ENCODE peak calls at places on chromosomes 3 and 15, in five cellular contexts. One of them, this sample, is unnamed.

GRCh38 chr3:162302983-162303624 is 806.5 kb downstream of the OTOL1 start:
- DNase-seq in CD4-positive, alpha-beta T cell: no peak
- DNase-seq in astrocyte of the spinal cord: peak; percentile 32
- DNase-seq in T-helper 1 cell: no peak
- DNase-seq in fibroblast of mammary gland: peak; percentile 54
- DNase-seq in this sample: peak; percentile 43

GRCh38 chr3:193983846-193984245 is 152.1 kb upstream of the HES1 start:
- DNase-seq in CD4-positive, alpha-beta T cell: no peak
- DNase-seq in astrocyte of the spinal cord: no peak
- DNase-seq in T-helper 1 cell: no peak
- DNase-seq in fibroblast of mammary gland: no peak
- DNase-seq in this sample: no peak

GRCh38 chr3:171803044-171803443 is 7.2 kb downstream of the PLD1 start:
- DNase-seq in CD4-positive, alpha-beta T cell: no peak
- DNase-seq in astrocyte of the spinal cord: no peak
- DNase-seq in T-helper 1 cell: no peak
- DNase-seq in fibroblast of mammary gland: no peak
- DNase-seq in this sample: no peak

GRCh38 chr15:57746752-57747151 is 40.2 kb downstream of the POLR2M start:
- DNase-seq in CD4-positive, alpha-beta T cell: no peak
- DNase-seq in astrocyte of the spinal cord: no peak
- DNase-seq in T-helper 1 cell: no peak
- DNase-seq in fibroblast of mammary gland: no peak
- DNase-seq in this sample: no peak

GRCh38 chr15:62976301-62976842 is 66.2 kb upstream of the TPM1 start:
- DNase-seq in CD4-positive, alpha-beta T cell: no peak
- DNase-seq in astrocyte of the spinal cord: peak; percentile 22
- DNase-seq in T-helper 1 cell: no peak
- DNase-seq in fibroblast of mammary gland: peak; percentile 28
- DNase-seq in this sample: peak; percentile 32

GRCh38 chr3:148962513-148962912 is 28.8 kb upstream of the GYG1 start:
- DNase-seq in CD4-positive, alpha-beta T cell: no peak
- DNase-seq in astrocyte of the spinal cord: peak; percentile 80
- DNase-seq in T-helper 1 cell: no peak
- DNase-seq in fibroblast of mammary gland: peak; percentile 86
- DNase-seq in this sample: peak; percentile 81

GRCh38 chr3:70982274-70982673 is 601.3 kb downstream of the FOXP1 start:
- DNase-seq in CD4-positive, alpha-beta T cell: no peak
- DNase-seq in astrocyte of the spinal cord: no peak
- DNase-seq in T-helper 1 cell: no peak
- DNase-seq in fibroblast of mammary gland: peak; percentile 63
- DNase-seq in this sample: peak; percentile 51

GRCh38 chr3:128620268-128620691 is 30.3 kb downstream of the RPN1 start:
- DNase-seq in CD4-positive, alpha-beta T cell: no peak
- DNase-seq in astrocyte of the spinal cord: no peak
- DNase-seq in T-helper 1 cell: no peak
- DNase-seq in fibroblast of mammary gland: no peak
- DNase-seq in this sample: no peak

GRCh38 chr3:110174908-110175307 is 837.6 kb upstream of the DPPA4 start:
- DNase-seq in CD4-positive, alpha-beta T cell: no peak
- DNase-seq in astrocyte of the spinal cord: no peak
- DNase-seq in T-helper 1 cell: no peak
- DNase-seq in fibroblast of mammary gland: peak; percentile 10
- DNase-seq in this sample: no peak

GRCh38 chr3:32249184-32249782 is 10.8 kb downstream of the CMTM8 start:
- DNase-seq in CD4-positive, alpha-beta T cell: no peak
- DNase-seq in astrocyte of the spinal cord: peak; percentile 92
- DNase-seq in T-helper 1 cell: no peak
- DNase-seq in fibroblast of mammary gland: peak; percentile 96
- DNase-seq in this sample: peak; percentile 97

GRCh38 chr3:16866447-16867025 is 18.2 kb upstream of the PLCL2 start:
- DNase-seq in CD4-positive, alpha-beta T cell: no peak
- DNase-seq in astrocyte of the spinal cord: peak; percentile 63
- DNase-seq in T-helper 1 cell: no peak
- DNase-seq in fibroblast of mammary gland: peak; percentile 72
- DNase-seq in this sample: peak; percentile 75

GRCh38 chr3:21226086-21226485 is 524.9 kb downstream of the ZNF385D start:
- DNase-seq in CD4-positive, alpha-beta T cell: no peak
- DNase-seq in astrocyte of the spinal cord: no peak
- DNase-seq in T-helper 1 cell: no peak
- DNase-seq in fibroblast of mammary gland: no peak
- DNase-seq in this sample: no peak

GRCh38 chr3:76025561-76025960 is 240.2 kb upstream of the ZNF717 start:
- DNase-seq in CD4-positive, alpha-beta T cell: no peak
- DNase-seq in astrocyte of the spinal cord: no peak
- DNase-seq in T-helper 1 cell: no peak
- DNase-seq in fibroblast of mammary gland: no peak
- DNase-seq in this sample: no peak

GRCh38 chr15:68524753-68525584 is 53.8 kb upstream of the CORO2B start:
- DNase-seq in CD4-positive, alpha-beta T cell: no peak
- DNase-seq in astrocyte of the spinal cord: peak; percentile 88
- DNase-seq in T-helper 1 cell: no peak
- DNase-seq in fibroblast of mammary gland: peak; percentile 93
- DNase-seq in this sample: peak; percentile 74

GRCh38 chr15:76058714-76059319 is 968 bp upstream of the TMEM266 start:
- DNase-seq in CD4-positive, alpha-beta T cell: no peak
- DNase-seq in astrocyte of the spinal cord: peak; percentile 7
- DNase-seq in T-helper 1 cell: no peak
- DNase-seq in fibroblast of mammary gland: peak; percentile 10
- DNase-seq in this sample: no peak

GRCh38 chr3:64354221-64354620 is 129.0 kb upstream of the PRICKLE2 start:
- DNase-seq in CD4-positive, alpha-beta T cell: no peak
- DNase-seq in astrocyte of the spinal cord: no peak
- DNase-seq in T-helper 1 cell: no peak
- DNase-seq in fibroblast of mammary gland: no peak
- DNase-seq in this sample: no peak

GRCh38 chr3:186109897-186110803 is 1.3 kb upstream of the ETV5 start:
- DNase-seq in CD4-positive, alpha-beta T cell: peak; percentile 3
- DNase-seq in astrocyte of the spinal cord: no peak
- DNase-seq in T-helper 1 cell: no peak
- DNase-seq in fibroblast of mammary gland: peak; percentile 34
- DNase-seq in this sample: peak; percentile 52

This sample was measured in LHCN-M2.